ENCODE peak calls at places on chromosomes 2 and 18, in eight cellular contexts. T, N, V, K, G, O, W and J are unnamed samples.
A peak's percentile ranks its signal among the peaks of the same experiment; 100 is the strongest.

GRCh38 chr18:55243852-55244251 is 284.6 kb upstream of the CCDC68 start:
- DNase-seq in W (no peak), N (no peak), O (peak; percentile 59), K (peak; percentile 86), G (no peak), V (no peak), T (no peak), J (no peak)

GRCh38 chr2:186543561-186544131 is 46.2 kb upstream of the ITGAV start:
- DNase-seq in N (no peak), K (peak; percentile 87), O (no peak), T (no peak), G (no peak), W (no peak), V (no peak), J (no peak)

GRCh38 chr2:31802711-31803110 is 208.1 kb downstream of the MEMO1 start:
- DNase-seq in G (no peak), T (no peak), W (no peak), O (no peak), V (no peak), K (no peak), N (no peak), J (no peak)

GRCh38 chr2:73176205-73176880 is 26.0 kb upstream of the NOTO start:
- DNase-seq in K (peak; percentile 14), N (peak; percentile 21), O (no peak), W (no peak), G (no peak), T (peak; percentile 53), V (peak; percentile 36), J (peak; percentile 69)

GRCh38 chr2:152500777-152501176 is 165.8 kb downstream of the FMNL2 start:
- DNase-seq in T (no peak), O (peak; percentile 79), G (no peak), V (no peak), K (no peak), W (no peak), N (no peak), J (no peak)

GRCh38 chr2:100422320-100422719 is 4.9 kb upstream of the CHST10 start:
- DNase-seq in T (no peak), G (peak; percentile 30), V (no peak), K (peak; percentile 35), O (no peak), N (no peak), W (no peak), J (peak; percentile 81)

GRCh38 chr2:100262555-100263320 is 59.6 kb downstream of the LONRF2 start:
- DNase-seq in K (peak; percentile 56), N (peak; percentile 57), O (peak; percentile 79), G (peak; percentile 57), W (no peak), T (peak; percentile 46), V (peak; percentile 71), J (peak; percentile 85)

GRCh38 chr2:191665286-191665685 is 12.7 kb upstream of the NABP1 start:
- DNase-seq in T (no peak), O (no peak), G (no peak), W (no peak), N (no peak), V (no peak), K (peak; percentile 48), J (no peak)

GRCh38 chr2:86015006-86015405 is 90.7 kb downstream of the POLR1A start:
- DNase-seq in K (no peak), G (no peak), W (no peak), O (peak; percentile 29), V (no peak), T (no peak), N (no peak), J (no peak)

GRCh38 chr2:197777823-197778407 is 7.2 kb downstream of the BOLL start:
- DNase-seq in K (peak; percentile 58), N (no peak), G (no peak), T (peak; percentile 34), O (no peak), V (no peak), W (no peak), J (peak; percentile 23)

GRCh38 chr18:12890500-12890899 is 6.5 kb upstream of the PTPN2 start:
- DNase-seq in N (no peak), O (no peak), T (peak; percentile 27), W (no peak), K (no peak), G (no peak), V (no peak), J (no peak)

DNA sequence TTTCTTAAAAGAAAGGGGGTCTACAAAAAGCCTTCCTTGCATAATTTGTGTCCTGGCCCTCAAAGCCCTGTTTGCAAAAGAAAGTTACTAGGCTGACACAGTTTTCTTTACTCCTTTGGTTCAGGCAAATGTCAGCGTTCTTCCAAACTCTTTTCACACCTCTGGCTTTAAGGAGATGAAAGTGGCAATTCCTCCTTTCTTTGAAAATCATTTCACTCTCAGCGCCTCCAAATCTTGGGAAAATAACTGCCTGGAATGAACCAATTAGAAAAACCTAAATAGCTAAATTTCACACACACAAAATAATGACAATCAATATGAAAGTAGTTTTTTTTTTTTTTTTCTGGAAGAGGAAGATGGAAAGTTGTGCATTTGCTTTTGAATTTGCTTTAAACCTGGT is 1.6 kb downstream of the MEIS1 start:
- DNase-seq in K (no peak), N (no peak), G (no peak), W (no peak), T (peak; percentile 9), O (no peak), V (no peak), J (no peak)
- H3K27me3 ChIP-seq in K (no peaks in the 10 kb centered on the region), N (peaks cover 97% of the 10 kb centered on the region), G (peaks cover 94% of the 10 kb centered on the region), W (peaks cover 82% of the 10 kb centered on the region), T (no peaks in the 10 kb centered on the region), O (no peaks in the 10 kb centered on the region), V (no peaks in the 10 kb centered on the region), J (peaks cover 98% of the 10 kb centered on the region)

DNA sequence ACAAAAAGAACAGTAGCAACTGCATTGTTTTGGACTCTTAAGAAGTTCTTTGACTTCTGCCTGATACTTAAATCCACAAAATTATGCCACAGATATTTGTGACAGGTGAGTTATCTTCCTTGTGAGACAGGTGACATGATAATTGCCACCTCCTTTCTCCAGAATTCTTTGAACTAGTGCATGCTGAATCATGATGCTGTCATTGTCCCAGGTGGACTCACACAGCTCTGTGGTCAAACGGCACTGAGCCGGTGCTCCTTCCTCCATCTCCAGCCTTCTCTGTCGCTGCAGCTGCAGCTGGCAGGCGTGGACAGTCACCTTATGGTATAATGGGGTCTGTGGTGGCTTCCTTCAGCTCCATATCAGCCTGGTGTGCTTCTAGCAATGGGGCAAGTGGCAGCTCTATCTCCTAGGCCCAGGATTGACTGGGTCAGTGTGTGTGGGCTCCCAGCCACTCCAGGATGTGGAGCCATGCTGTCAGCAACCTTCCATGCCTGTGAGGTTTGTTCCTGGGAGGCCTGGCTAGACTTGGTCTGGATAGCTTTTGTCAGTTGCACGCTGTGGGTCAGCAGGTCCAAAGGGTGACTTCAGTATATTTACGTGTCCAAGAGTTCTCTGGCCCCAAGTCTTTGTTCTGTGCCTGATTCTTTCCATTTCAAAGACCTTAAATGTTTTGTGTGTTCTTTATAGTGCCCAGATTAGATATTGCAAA is 15.7 kb downstream of the ARMC9 start:
- DNase-seq in G (no peak), N (no peak), T (no peak), O (peak; percentile 20), K (no peak), V (no peak), W (no peak), J (no peak)
- H3K4me3 ChIP-seq in G (no peak overlapping the region), N (no peak overlapping the region), T (no peak overlapping the region), O (no peak overlapping the region), K (no peak overlapping the region), V (no peak overlapping the region), W (no peak overlapping the region), J (no peak overlapping the region)

DNA sequence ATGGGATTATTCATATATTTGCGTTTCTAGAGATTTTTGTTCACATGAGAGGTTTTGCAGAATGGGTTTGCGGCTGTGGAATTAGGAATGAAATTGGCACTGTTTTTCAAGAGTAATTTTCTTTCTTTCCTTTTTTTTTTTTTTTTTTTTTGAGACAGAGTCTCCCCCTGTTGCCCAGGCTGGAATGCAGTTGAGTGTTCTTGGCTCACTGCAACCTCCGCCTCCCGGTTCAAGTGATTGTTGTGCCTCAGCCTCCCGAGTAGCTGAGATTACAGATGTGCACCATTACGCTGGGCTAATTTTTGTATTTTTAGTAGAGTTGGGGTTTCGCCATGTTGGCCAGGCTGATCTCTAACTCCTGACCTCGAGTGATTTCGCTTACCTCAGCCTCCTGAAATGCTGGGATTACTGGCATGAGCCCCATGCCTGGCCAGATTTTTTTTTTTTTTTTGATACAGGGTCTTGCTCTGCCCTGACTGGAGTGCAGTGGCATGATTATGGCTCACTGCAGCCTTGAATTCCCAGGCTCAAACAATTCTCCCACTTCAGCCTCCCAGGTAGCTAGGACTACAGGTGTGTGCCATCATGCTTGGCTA is 65.3 kb downstream of the MIB1 start:
- DNase-seq in V (no peak), K (no peak), T (no peak), G (no peak), O (no peak), N (no peak), W (no peak), J (no peak)
- H3K36me3 ChIP-seq in V (peaks cover 73% of the 10 kb centered on the region), K (peaks cover 7% of the 10 kb centered on the region), T (peaks cover 12% of the 10 kb centered on the region), G (peaks cover 28% of the 10 kb centered on the region), O (peaks cover 11% of the 10 kb centered on the region), N (no peaks in the 10 kb centered on the region), W (no peaks in the 10 kb centered on the region), J (peaks cover 6% of the 10 kb centered on the region)

GRCh38 chr2:236159778-236160170 is 8.4 kb downstream of the GBX2 start:
- DNase-seq in T (no peak), G (no peak), K (no peak), O (no peak), W (no peak), V (no peak), N (no peak), J (no peak)
- H3K27me3 ChIP-seq in T (peaks cover 46% of the 10 kb centered on the region), G (peaks cover 84% of the 10 kb centered on the region), K (peaks cover 10% of the 10 kb centered on the region), O (peaks cover 75% of the 10 kb centered on the region), W (peaks cover 81% of the 10 kb centered on the region), V (peaks cover 42% of the 10 kb centered on the region), N (peaks cover 73% of the 10 kb centered on the region), J (peaks cover 73% of the 10 kb centered on the region)

GRCh38 chr2:199470672-199471442 is 13.1 kb upstream of the SATB2 start:
- DNase-seq in T (no peak), W (no peak), G (no peak), O (no peak), K (no peak), N (peak; percentile 26), V (no peak), J (peak; percentile 74)
- H3K4me3 ChIP-seq in T (no peak overlapping the region), W (peak overlapping the region; percentile 48), G (peak overlapping the region; percentile 37), O (peak overlapping the region; percentile 42), K (no peak overlapping the region), N (peak overlapping the region; percentile 98), V (peak overlapping the region; percentile 11), J (peak overlapping the region; percentile 36)

DNA sequence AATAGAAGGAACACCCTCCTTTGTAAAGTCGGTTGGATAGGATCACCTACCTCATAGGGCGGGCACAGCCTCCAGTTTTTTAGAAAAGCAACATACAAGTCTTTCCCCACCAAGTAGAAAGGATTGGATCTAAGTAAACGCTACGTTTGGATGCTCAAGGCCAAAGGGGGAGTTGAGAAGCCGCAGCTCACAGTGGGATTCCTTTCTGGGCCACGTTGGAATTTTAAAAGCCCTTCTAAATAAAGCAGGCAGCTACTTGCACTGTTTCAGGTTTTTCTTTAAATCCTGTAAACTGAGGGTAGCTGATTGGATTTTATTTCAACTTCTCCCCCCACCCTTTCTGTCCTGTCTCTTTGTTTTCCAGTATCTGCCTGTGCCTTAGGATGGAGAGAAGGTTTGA is 44.2 kb downstream of the SH3BP4 start:
- DNase-seq in V (no peak), N (no peak), K (no peak), T (no peak), G (peak; percentile 62), O (no peak), W (no peak), J (peak; percentile 57)
- H3K36me3 ChIP-seq in V (peaks cover 21% of the 10 kb centered on the region), N (no peaks in the 10 kb centered on the region), K (peaks cover 13% of the 10 kb centered on the region), T (no peaks in the 10 kb centered on the region), G (peaks cover 76% of the 10 kb centered on the region), O (no peaks in the 10 kb centered on the region), W (no peaks in the 10 kb centered on the region), J (peaks cover 3% of the 10 kb centered on the region)

GRCh38 chr2:45162711-45163110 is 153.5 kb upstream of the SIX2 start:
- DNase-seq in G (no peak), T (no peak), O (no peak), W (no peak), N (no peak), K (no peak), V (no peak), J (no peak)
- H3K27me3 ChIP-seq in G (peaks cover 10% of the 10 kb centered on the region), T (no peaks in the 10 kb centered on the region), O (peaks cover 10% of the 10 kb centered on the region), W (peaks cover under 1% of the 10 kb centered on the region), N (peaks cover 71% of the 10 kb centered on the region), K (peaks cover 5% of the 10 kb centered on the region), V (no peaks in the 10 kb centered on the region), J (peaks cover 10% of the 10 kb centered on the region)